ENCODE peak calls at places on chromosome 9, in eight cellular contexts. I, W, F, E, D, L, H and A are unnamed samples. For H3K36me3 and H3K4me1, the result is how much of the 10 kb centered on the place peaks cover.

GRCh38 chr9:88949425-88949824 is 41.8 kb upstream of the S1PR3 start:
- DNase-seq in W (peak), I (no peak), H (no peak), D (no peak), F (peak), L (no peak), E (peak), A (no peak)

GRCh38 chr9:108271646-108272349 is 584.0 kb downstream of the ACTL7B start:
- DNase-seq in F (no peak), I (peak), W (no peak), D (no peak), L (peak), H (no peak), E (peak), A (no peak)

GRCh38 chr9:21991039-21991959 is 2.9 kb downstream of the CDKN2A start:
- DNase-seq in W (no peak), D (no peak), I (no peak), E (no peak), L (no peak), F (no peak), H (no peak), A (no peak)

GRCh38 chr9:27572566-27572917 is 739 bp downstream of the C9orf72 start:
- DNase-seq in H (no peak), I (no peak), W (no peak), L (no peak), E (peak), D (peak), F (peak), A (no peak)

GRCh38 chr9:18699749-18700148 is 225.8 kb downstream of the ADAMTSL1 start:
- DNase-seq in W (no peak), D (no peak), E (no peak), I (no peak), H (no peak), F (no peak), L (no peak), A (no peak)

GRCh38 chr9:131072871-131073237 is 23.5 kb upstream of the AIF1L start:
- DNase-seq in F (no peak), H (no peak), D (no peak), E (no peak), I (no peak), W (no peak), L (no peak), A (no peak)

GRCh38 chr9:93127395-93127911 is 6.6 kb downstream of the NINJ1 start:
- DNase-seq in D (no peak), H (peak), E (no peak), F (no peak), I (no peak), L (no peak), W (no peak), A (no peak)

GRCh38 chr9:137113385-137114159 is 961 bp downstream of the DPP7 start:
- DNase-seq in F (no peak), L (no peak), E (no peak), D (no peak), W (no peak), I (no peak), H (no peak), A (no peak)

GRCh38 chr9:99003308-99003707 is 59.6 kb downstream of the COL15A1 start:
- DNase-seq in F (no peak), L (no peak), W (no peak), I (no peak), H (no peak), E (no peak), D (no peak), A (no peak)

GRCh38 chr9:133813749-133814585 is 75.8 kb upstream of the SARDH start:
- DNase-seq in E (no peak), D (no peak), I (no peak), F (peak), L (no peak), H (no peak), W (peak), A (peak)

GRCh38 chr9:15349892-15350761 is 43.1 kb upstream of the TTC39B start:
- DNase-seq in W (no peak), D (no peak), L (no peak), I (no peak), E (no peak), H (no peak), F (peak), A (no peak)

GRCh38 chr9:125444956-125445506 is 183.4 kb downstream of the GAPVD1 start:
- DNase-seq in H (no peak), W (no peak), L (no peak), D (no peak), F (no peak), E (no peak), I (no peak), A (no peak)

GRCh38 chr9:73839471-73839870 is 657.7 kb upstream of the RORB start:
- DNase-seq in H (no peak), F (no peak), W (no peak), E (no peak), D (no peak), I (no peak), L (no peak), A (no peak)

GRCh38 chr9:6816581-6816980 is 58.8 kb downstream of the KDM4C start:
- DNase-seq in H (no peak), D (no peak), E (no peak), I (no peak), L (no peak), W (no peak), F (no peak), A (no peak)

GRCh38 chr9:100411472-100412270 is 15.3 kb upstream of the MSANTD3 start:
- DNase-seq in E (peak), I (peak), L (peak), F (peak), D (peak), W (peak), H (peak), A (peak)

GRCh38 chr9:119278138-119278537 is 91.1 kb downstream of the BRINP1 start:
- DNase-seq in F (no peak), H (no peak), E (peak), W (no peak), L (no peak), D (no peak), I (no peak), A (no peak)

GRCh38 chr9:92635760-92636159 is 34.2 kb downstream of the IPPK start:
- DNase-seq in F (no peak), D (no peak), I (no peak), L (no peak), E (no peak), H (no peak), W (no peak), A (no peak)

GRCh38 chr9:32698706-32699277 is 63.3 kb upstream of the TAF1L start:
- DNase-seq in D (no peak), I (no peak), L (no peak), W (no peak), F (no peak), E (no peak), H (no peak), A (no peak)

GRCh38 chr9:137689745-137690529 is 71.1 kb downstream of the EHMT1 start:
- DNase-seq in I (peak), H (no peak), D (no peak), E (no peak), F (no peak), L (no peak), W (no peak), A (no peak)

GRCh38 chr9:5510991-5511390 is 660 bp downstream of the PDCD1LG2 start:
- DNase-seq in W (no peak), D (no peak), I (no peak), L (no peak), E (no peak), H (no peak), F (peak), A (no peak)

GRCh38 chr9:25602366-25603044 is 75.7 kb downstream of the TUSC1 start:
- DNase-seq in D (no peak), F (no peak), I (peak), H (no peak), W (no peak), L (no peak), E (no peak), A (no peak)

GRCh38 chr9:36870960-36871359 is 163.1 kb downstream of the PAX5 start:
- DNase-seq in W (no peak), E (no peak), I (no peak), H (no peak), L (no peak), D (no peak), F (no peak), A (no peak)

GRCh38 chr9:100368672-100369071 is 15.9 kb upstream of the TEX10 start:
- DNase-seq in D (no peak), E (no peak), W (no peak), L (no peak), I (no peak), F (no peak), H (no peak), A (no peak)

GRCh38 chr9:125758986-125759811 is 12.0 kb downstream of the PBX3 start:
- DNase-seq in L (no peak), E (peak), D (no peak), W (peak), H (no peak), I (peak), F (peak), A (no peak)

GRCh38 chr9:129009584-129010141 is 18.5 kb downstream of the SH3GLB2 start:
- DNase-seq in H (no peak), D (no peak), F (no peak), I (no peak), L (no peak), E (no peak), W (no peak), A (peak)

GRCh38 chr9:98146101-98146991 is 27.3 kb upstream of the TRIM14 start:
- DNase-seq in L (no peak), I (peak), D (no peak), F (peak), W (no peak), E (peak), H (peak), A (no peak)

GRCh38 chr9:129141066-129142041 is 30.1 kb downstream of the PTPA start:
- DNase-seq in W (peak), I (no peak), H (no peak), F (no peak), D (no peak), E (peak), L (no peak), A (peak)

GRCh38 chr9:130433168-130433946 is 11.4 kb upstream of the ASS1 start:
- DNase-seq in D (no peak), H (no peak), I (peak), L (peak), F (peak), E (peak), W (peak), A (no peak)

GRCh38 chr9:101201626-101202025 is 173.1 kb downstream of the PLPPR1 start:
- DNase-seq in W (no peak), E (no peak), F (no peak), L (no peak), I (no peak), H (no peak), D (no peak), A (no peak)

GRCh38 chr9:69462394-69462793 is 137.4 kb downstream of the ENTREP1 start:
- DNase-seq in I (no peak), F (no peak), L (no peak), W (no peak), H (no peak), D (no peak), E (no peak), A (no peak)

GRCh38 chr9:124593080-124594058 is 86.2 kb upstream of the NR5A1 start:
- DNase-seq in F (no peak), D (no peak), H (no peak), L (peak), I (no peak), W (no peak), E (peak), A (no peak)

GRCh38 chr9:127522727-127523126 is 71.4 kb downstream of the LRSAM1 start:
- DNase-seq in D (no peak), L (no peak), H (no peak), F (no peak), W (no peak), I (no peak), E (no peak), A (no peak)

GRCh38 chr9:134764870-134765269 is 115.7 kb upstream of the FCN2 start:
- DNase-seq in E (no peak), H (no peak), F (no peak), D (no peak), L (no peak), W (no peak), I (no peak), A (no peak)

GRCh38 chr9:14710804-14711203 is 11.7 kb downstream of the CER1 start:
- DNase-seq in D (no peak), E (no peak), H (no peak), I (no peak), W (no peak), L (no peak), F (no peak), A (no peak)

GRCh38 chr9:112761912-112762651 is 11.5 kb downstream of the SNX30 start:
- DNase-seq in E (no peak), F (no peak), W (no peak), I (no peak), H (no peak), L (no peak), D (no peak), A (no peak)

GRCh38 chr9:73219985-73220626 is 68.4 kb downstream of the ANXA1 start:
- DNase-seq in D (no peak), L (no peak), W (no peak), I (no peak), E (no peak), F (no peak), H (no peak), A (no peak)

GRCh38 chr9:6686396-6686795 is 40.9 kb upstream of the GLDC start:
- DNase-seq in I (no peak), W (no peak), L (no peak), D (no peak), E (no peak), H (no peak), F (no peak), A (no peak)

GRCh38 chr9:81683704-81684103 is 5.6 kb downstream of the TLE1 start:
- DNase-seq in H (no peak), L (no peak), F (no peak), D (no peak), I (no peak), W (no peak), E (no peak), A (no peak)
- H3K4me3 ChIP-seq in H (no peak), L (no peak), F (no peak), D (no peak), I (no peak), W (no peak), E (no peak), A (no peak)

GRCh38 chr9:122080986-122081385 is 12.1 kb downstream of the TTLL11 start:
- DNase-seq in F (no peak), W (no peak), H (no peak), L (no peak), E (no peak), I (no peak), D (no peak), A (no peak)
- H3K36me3 ChIP-seq in F (under half), W (under half), H (under half), L (under half), E (under half), I (under half), D (under half), A (under half)

GRCh38 chr9:105248691-105249090 is 4.2 kb downstream of the SLC44A1 start:
- DNase-seq in I (no peak), W (no peak), L (no peak), H (no peak), D (no peak), E (no peak), F (no peak), A (no peak)

GRCh38 chr9:105251733-105252404 is 7.4 kb downstream of the SLC44A1 start:
- DNase-seq in W (no peak), F (no peak), E (no peak), L (no peak), D (no peak), H (no peak), I (peak), A (no peak)

GRCh38 chr9:105251133-105251532 is 6.7 kb downstream of the SLC44A1 start:
- DNase-seq in E (no peak), H (no peak), D (no peak), F (no peak), W (no peak), I (no peak), L (no peak), A (no peak)

GRCh38 chr9:105254226-105254625 is 9.8 kb downstream of the SLC44A1 start:
- DNase-seq in W (no peak), H (no peak), F (no peak), L (no peak), E (peak), D (no peak), I (no peak), A (no peak)

DNA sequence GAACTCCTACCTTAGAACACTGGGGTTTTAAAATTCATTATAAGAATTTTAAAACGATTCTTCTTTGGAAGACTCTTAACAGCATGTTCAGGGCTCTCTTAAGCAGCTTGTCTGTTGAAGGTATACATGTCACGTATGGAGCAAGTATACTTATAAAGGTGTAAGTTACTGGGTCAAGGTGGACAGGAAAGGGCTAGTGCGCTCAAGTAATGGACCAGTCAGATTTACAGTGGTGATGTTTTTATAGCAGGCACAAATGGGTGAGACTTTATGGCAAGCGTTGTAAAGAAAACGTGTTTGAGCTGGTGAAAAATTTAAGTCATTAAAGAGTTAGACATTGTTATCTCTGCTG is 7.9 kb downstream of the SLC44A1 start:
- DNase-seq in D (no peak), W (no peak), E (no peak), F (no peak), I (no peak), L (no peak), H (no peak), A (no peak)
- H3K4me1 ChIP-seq in D (under half), W (under half), E (under half), F (under half), I (under half), L (under half), H (under half), A (under half)

DNA sequence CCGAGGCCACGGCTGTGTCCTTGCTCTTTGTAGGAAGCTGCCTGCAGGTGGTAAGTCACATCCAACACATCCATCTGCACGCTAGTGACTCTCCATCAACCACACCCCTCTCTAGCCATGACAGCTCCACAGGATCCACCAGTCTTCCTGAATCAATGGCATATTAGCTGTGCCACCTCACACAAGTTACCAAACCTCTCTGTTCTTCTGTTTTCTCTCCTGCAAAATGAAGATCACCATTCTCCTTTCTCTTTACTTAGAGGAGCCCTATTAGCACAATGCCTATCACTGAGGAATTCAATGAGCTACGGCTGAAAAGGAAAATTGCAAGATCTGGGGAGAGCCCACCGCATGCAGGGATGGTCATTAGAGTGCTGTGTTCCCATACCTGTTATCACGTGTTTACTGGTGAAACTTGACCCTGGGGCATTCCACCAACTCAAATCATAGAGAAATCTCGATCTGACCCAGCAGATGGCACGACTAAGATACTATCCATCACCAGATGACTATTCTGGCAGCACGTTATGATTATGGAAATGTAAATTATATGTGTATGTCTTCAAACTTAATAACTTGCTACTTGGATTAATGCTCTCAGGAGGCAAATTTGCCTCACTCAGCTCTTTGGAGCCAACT is 20.9 kb downstream of the WHRN start:
- DNase-seq in L (no peak), W (no peak), D (no peak), I (no peak), H (no peak), F (no peak), E (no peak), A (no peak)
- H3K4me3 ChIP-seq in L (no peak), W (no peak), D (no peak), I (no peak), H (no peak), F (no peak), E (no peak), A (no peak)

GRCh38 chr9:110329676-110330235 is 7.9 kb downstream of the TXNDC8 start:
- DNase-seq in H (no peak), W (no peak), I (no peak), F (no peak), E (no peak), L (no peak), D (no peak), A (no peak)
- H3K36me3 ChIP-seq in H (under half), W (under half), I (under half), F (under half), E (under half), L (under half), D (under half), A (under half)

GRCh38 chr9:95102572-95102971 is 214.9 kb downstream of the FANCC start:
- DNase-seq in D (no peak), E (no peak), I (no peak), H (no peak), F (no peak), W (no peak), L (no peak), A (no peak)

GRCh38 chr9:95105519-95106287 is 211.8 kb downstream of the FANCC start:
- DNase-seq in E (no peak), F (no peak), H (peak), D (no peak), L (no peak), I (no peak), W (no peak), A (no peak)

GRCh38 chr9:95103385-95104087 is 214.0 kb downstream of the FANCC start:
- DNase-seq in F (peak), H (no peak), L (no peak), W (peak), D (no peak), I (no peak), E (no peak), A (no peak)

GRCh38 chr9:95104966-95105365 is 212.5 kb downstream of the FANCC start:
- DNase-seq in F (no peak), H (no peak), E (no peak), D (no peak), W (no peak), L (no peak), I (no peak), A (peak)

DNA sequence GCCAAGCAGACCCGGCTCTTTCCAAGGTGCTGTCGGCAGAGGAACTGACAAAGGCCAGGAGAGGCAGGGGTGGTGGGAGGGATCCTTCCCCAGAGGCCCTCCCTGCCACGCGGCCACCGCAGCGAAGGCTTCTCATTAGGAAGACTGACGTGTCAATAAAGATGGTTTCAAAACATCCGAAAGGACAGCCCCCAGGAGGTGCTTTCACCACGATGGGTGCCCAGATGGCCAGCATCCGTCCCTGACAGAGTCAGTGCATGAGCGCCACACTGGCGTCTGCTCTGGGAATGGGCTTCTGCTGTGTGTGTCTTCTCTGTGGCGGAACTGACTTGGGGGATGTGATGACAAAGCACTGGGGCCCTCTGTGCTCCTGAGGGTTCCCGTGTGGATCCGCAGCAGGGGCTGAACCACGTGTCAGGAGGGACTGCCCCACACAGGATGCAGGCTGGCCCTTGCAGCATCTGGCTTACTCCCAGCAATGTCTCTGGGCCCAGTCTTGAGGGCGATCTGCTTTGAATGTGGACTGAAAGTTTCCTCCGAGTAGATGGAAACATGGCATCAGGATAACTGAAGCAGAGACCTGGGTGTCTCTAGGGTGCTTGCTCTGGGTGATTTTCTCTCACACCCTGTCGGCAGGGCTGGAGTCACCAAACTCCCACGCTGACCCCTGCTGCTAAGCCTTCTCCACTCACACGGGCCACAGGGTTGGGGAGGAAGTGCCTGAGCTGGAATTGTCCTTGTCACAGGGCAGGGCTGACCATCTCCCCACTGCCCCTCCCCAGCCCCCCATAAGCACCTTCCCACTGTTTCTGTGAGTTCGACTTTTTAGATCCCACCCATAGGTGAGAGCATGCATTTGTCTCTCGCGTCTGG is 213.2 kb downstream of the FANCC start:
- DNase-seq in D (no peak), L (no peak), I (no peak), H (no peak), F (peak), W (no peak), E (no peak), A (no peak)
- H3K4me1 ChIP-seq in D (under half), L (under half), I (under half), H (under half), F (under half), W (under half), E (under half), A (under half)